ENCODE peak calls at places on chromosomes 12 and 14, in ten cellular contexts. W is sigmoid colon, F is stomach, U is psoas muscle, X is AG04450, A is astrocyte of the spinal cord, E is Peyer's patch, M is OCI-LY7, L is cardiac muscle cell, D is adrenal gland. I is an unnamed sample.

GRCh38 chr12:61713121-61713520 is 547.1 kb upstream of the USP15 start:
- DNase-seq in L (no peak), M (peak; percentile 15), F (no peak), X (no peak), W (no peak), U (no peak), A (no peak), D (no peak), E (no peak), I (no peak)

GRCh38 chr12:70646850-70647249 is 9.6 kb upstream of the PTPRB start:
- DNase-seq in W (no peak), X (no peak), D (no peak), A (peak; percentile 61), L (peak; percentile 26), E (no peak), F (no peak), M (no peak), U (no peak), I (no peak)

GRCh38 chr12:131092911-131093901 is 139.5 kb downstream of the ADGRD1 start:
- DNase-seq in M (peak; percentile 17), D (peak; percentile 5), W (peak; percentile 54), F (no peak), E (peak; percentile 34), A (no peak), X (no peak), U (peak; percentile 36), L (no peak), I (no peak)

GRCh38 chr12:61879229-61879628 is 381.0 kb upstream of the USP15 start:
- DNase-seq in X (no peak), A (no peak), D (no peak), F (no peak), M (no peak), W (no peak), L (no peak), U (no peak), E (no peak), I (no peak)

GRCh38 chr12:91590991-91591987 is 408.7 kb upstream of the DCN start:
- DNase-seq in L (no peak), W (no peak), E (no peak), U (no peak), F (no peak), X (no peak), D (no peak), M (no peak), A (no peak), I (no peak)

GRCh38 chr14:22375321-22375930 is 213.6 kb downstream of the DAD1 start:
- DNase-seq in M (peak; percentile 81), W (no peak), L (peak; percentile 74), X (peak; percentile 39), D (no peak), F (no peak), E (no peak), A (peak; percentile 64), U (no peak), I (no peak)

GRCh38 chr14:99199854-99200653 is 71.9 kb downstream of the BCL11B start:
- DNase-seq in D (no peak), U (peak; percentile 63), M (no peak), F (no peak), W (no peak), X (no peak), E (no peak), L (peak; percentile 15), A (no peak), I (no peak)

GRCh38 chr12:112308652-112309051 is 73.6 kb downstream of the HECTD4 start:
- DNase-seq in L (no peak), M (no peak), X (no peak), U (no peak), D (no peak), W (no peak), A (no peak), F (no peak), E (no peak), I (no peak)

GRCh38 chr14:103056322-103057027 is 874 bp downstream of the CDC42BPB start:
- DNase-seq in W (peak; percentile 83), L (peak; percentile 85), A (peak; percentile 73), F (peak; percentile 55), U (peak; percentile 85), X (no peak), E (peak; percentile 81), D (peak; percentile 79), M (no peak), I (peak; percentile 31)

GRCh38 chr14:103057028-103057371 is 349 bp downstream of the CDC42BPB start:
- DNase-seq in F (no peak), M (no peak), L (peak; percentile 35), D (no peak), A (peak; percentile 10), E (no peak), U (peak; percentile 67), X (no peak), W (peak; percentile 80), I (no peak)

GRCh38 chr14:103057372-103058208 is at the start of gene CDC42BPB:
- DNase-seq in X (peak; percentile 67), E (peak; percentile 94), D (peak; percentile 91), L (peak; percentile 96), A (peak; percentile 89), F (peak; percentile 92), M (no peak), W (peak; percentile 94), U (peak; percentile 95), I (no peak)

GRCh38 chr14:103059556-103059955 is 2.2 kb upstream of the CDC42BPB start:
- DNase-seq in M (no peak), U (peak; percentile 37), A (no peak), E (peak; percentile 39), W (no peak), D (no peak), X (no peak), L (no peak), F (no peak), I (no peak)

DNA sequence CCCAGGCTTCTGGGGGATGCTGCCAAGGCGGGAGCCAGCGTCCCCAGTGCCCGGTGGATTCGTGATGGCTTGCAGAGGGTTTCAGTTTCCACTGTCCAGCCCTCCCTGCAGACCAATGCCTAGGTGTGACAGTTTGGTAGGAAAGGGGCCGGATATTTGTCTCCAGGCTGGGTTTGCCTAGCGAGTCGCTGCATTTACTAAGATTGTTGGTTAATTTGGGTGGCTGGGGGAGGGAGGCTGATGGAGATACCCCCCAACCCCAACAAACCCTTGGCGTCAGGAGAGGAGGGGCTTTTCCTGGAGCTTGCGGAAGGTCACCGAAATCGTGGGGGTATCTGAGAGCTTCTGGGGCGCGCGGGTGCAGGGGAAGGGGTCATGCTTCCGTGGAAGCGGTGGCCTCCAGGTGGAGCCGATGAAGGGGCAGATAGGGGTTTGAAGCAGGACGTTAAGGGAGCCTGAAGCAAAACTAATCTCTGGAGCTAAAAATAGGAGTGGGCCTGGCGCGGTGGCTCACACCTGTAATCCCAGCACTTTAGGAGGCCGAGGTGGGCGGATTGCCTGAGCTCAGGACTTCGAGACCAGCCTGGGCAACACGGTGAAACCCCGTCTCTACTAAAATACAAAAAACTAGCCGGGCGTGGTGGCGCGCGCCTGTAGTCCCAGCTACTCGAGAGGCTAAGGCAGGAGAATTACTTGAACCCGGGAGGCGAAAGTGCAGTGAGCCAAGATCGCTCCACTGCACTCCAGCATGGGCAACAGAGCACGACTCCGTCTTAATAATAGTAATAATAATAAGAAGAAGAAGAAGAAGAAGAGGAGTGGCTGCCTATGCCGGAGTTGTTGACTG is 1.1 kb upstream of the CDC42BPB start:
- DNase-seq in E (peak; percentile 21), F (no peak), U (peak; percentile 49), X (no peak), M (no peak), W (peak; percentile 74), L (no peak), D (no peak), A (peak; percentile 16), I (no peak)
- H3K4me3 ChIP-seq in E (peak overlapping the region; percentile 83), F (peak overlapping the region; percentile 63), U (peak overlapping the region; percentile 96), X (peak overlapping the region; percentile 79), M (no peak overlapping the region), W (peak overlapping the region; percentile 70), L (peak overlapping the region; percentile 70), D (peak overlapping the region; percentile 86), A (peak overlapping the region; percentile 71), I (peak overlapping the region; percentile 86)

GRCh38 chr12:93776581-93777018 is 99.4 kb downstream of the CRADD start:
- DNase-seq in M (no peak), W (no peak), L (peak; percentile 97), A (peak; percentile 80), F (no peak), E (no peak), U (no peak), X (peak; percentile 69), D (no peak), I (no peak)

GRCh38 chr12:93773122-93773871 is 96.1 kb downstream of the CRADD start:
- DNase-seq in W (no peak), F (no peak), X (no peak), D (peak; percentile 79), A (peak; percentile 72), E (no peak), U (no peak), L (peak; percentile 76), M (no peak), I (no peak)

GRCh38 chr12:93780115-93780641 is 103.0 kb downstream of the CRADD start:
- DNase-seq in X (no peak), W (peak; percentile 65), A (peak; percentile 24), F (no peak), E (no peak), U (no peak), D (no peak), L (peak; percentile 50), M (no peak), I (no peak)

GRCh38 chr12:93778306-93778705 is 101.1 kb downstream of the CRADD start:
- DNase-seq in U (peak; percentile 64), M (no peak), L (peak; percentile 92), W (peak; percentile 87), X (peak; percentile 64), D (peak; percentile 69), A (peak; percentile 58), F (no peak), E (no peak), I (no peak)

DNA sequence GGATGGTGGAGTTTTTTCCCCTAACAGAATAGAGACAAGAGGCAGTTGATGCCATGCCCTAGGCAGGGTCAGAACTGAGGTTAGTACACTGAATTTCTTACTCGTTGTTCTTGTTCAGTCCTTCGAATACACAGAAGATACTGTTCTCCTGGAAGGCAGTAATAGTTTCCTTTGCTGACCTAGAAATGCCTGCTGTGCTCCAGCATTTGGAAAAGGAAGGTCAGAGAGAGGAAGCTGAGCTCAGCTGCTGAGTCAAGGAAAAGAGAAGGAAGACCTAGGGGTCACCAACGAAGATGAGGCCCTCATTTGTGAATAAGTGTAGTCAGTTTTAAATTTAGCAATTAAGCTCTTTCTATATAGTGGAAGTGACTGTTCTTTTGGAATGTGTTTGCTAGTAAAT is 100.1 kb downstream of the CRADD start:
- DNase-seq in A (peak; percentile 67), W (no peak), X (no peak), F (no peak), E (no peak), M (no peak), L (peak; percentile 78), D (peak; percentile 68), U (no peak), I (no peak)
- TF ChIP-seq CTCF in A (no peak), W (no peak), X (no peak), F (no peak), E (no peak), M (no peak), L (no peak), D (no peak), U (no peak), I (no peak)

GRCh38 chr14:59869381-59870255 is 958 bp downstream of the RTN1 start:
- DNase-seq in A (no peak), F (no peak), E (no peak), U (peak; percentile 47), D (no peak), W (peak; percentile 64), M (no peak), L (no peak), X (no peak), I (no peak)

GRCh38 chr14:59868021-59868420 is 2.6 kb downstream of the RTN1 start:
- DNase-seq in X (no peak), W (no peak), F (no peak), D (no peak), A (no peak), L (no peak), M (no peak), E (no peak), U (no peak), I (no peak)

GRCh38 chr14:59870277-59871165 is at the start of gene RTN1:
- DNase-seq in E (peak; percentile 65), W (peak; percentile 71), D (peak; percentile 74), L (peak; percentile 59), X (peak; percentile 2), F (peak; percentile 43), U (peak; percentile 73), A (peak; percentile 49), M (no peak), I (no peak)

DNA sequence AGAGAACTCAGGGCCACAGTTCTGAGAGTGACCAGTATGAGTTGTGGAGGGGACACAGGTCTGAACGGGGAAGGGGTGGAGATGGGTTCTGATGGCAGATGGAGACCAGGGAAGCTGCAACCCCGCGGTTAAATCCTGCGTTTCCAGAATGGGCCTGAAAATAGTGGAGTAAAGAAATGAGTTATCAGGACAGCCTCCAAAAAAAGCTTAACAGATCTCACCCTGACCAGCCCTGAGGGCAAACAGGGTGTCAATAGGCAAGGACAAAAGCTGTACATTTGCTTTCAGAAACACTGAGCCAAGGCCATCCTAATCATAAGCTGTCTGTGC is 555 bp upstream of the RTN1 start:
- DNase-seq in W (no peak), M (no peak), A (no peak), E (no peak), F (no peak), L (no peak), D (no peak), U (no peak), X (no peak), I (no peak)
- H3K4me3 ChIP-seq in W (peak overlapping the region; percentile 18), M (no peak overlapping the region), A (peak overlapping the region; percentile 50), E (peak overlapping the region; percentile 71), F (peak overlapping the region; percentile 58), L (peak overlapping the region; percentile 42), D (no peak overlapping the region), U (peak overlapping the region; percentile 70), X (peak overlapping the region; percentile 54), I (peak overlapping the region; percentile 27)

GRCh38 chr14:100417466-100417865 is 94.3 kb downstream of the SLC25A47 start:
- DNase-seq in F (peak; percentile 57), U (peak; percentile 64), L (peak; percentile 90), A (peak; percentile 94), W (peak; percentile 54), D (peak; percentile 93), E (peak; percentile 83), X (peak; percentile 87), M (no peak), I (peak; percentile 76)
- TF ChIP-seq CTCF in F (peak; percentile 67), U (no peak), L (peak; percentile 88), A (peak; percentile 97), W (peak; percentile 53), D (peak; percentile 94), E (no peak), X (peak; percentile 95), M (no peak), I (peak; percentile 74)

I was measured in HFF-Myc.